ENCODE peak calls at places on chromosome 6, in seven cellular contexts. Y, Z, K, R, B, G and S are unnamed samples. For H3K9me3, the result is how much of the 10 kb centered on the place peaks cover.

GRCh38 chr6:158329531-158329930 is 17.3 kb downstream of the TULP4 start:
- DNase-seq in Y (no peak), Z (peak), K (no peak), R (no peak), B (peak), G (no peak), S (no peak)

GRCh38 chr6:90238663-90239542 is 57.7 kb downstream of the BACH2 start:
- DNase-seq in Y (no peak), Z (no peak), K (no peak), R (no peak), B (no peak), G (no peak), S (no peak)

GRCh38 chr6:164243949-164244348 is 829.4 kb downstream of the QKI start:
- DNase-seq in Y (no peak), Z (no peak), K (no peak), R (no peak), B (no peak), G (no peak), S (no peak)

GRCh38 chr6:113649276-113649675 is 207.9 kb upstream of the MARCKS start:
- DNase-seq in Y (no peak), Z (no peak), K (no peak), R (no peak), B (peak), G (no peak), S (no peak)

GRCh38 chr6:13354331-13355042 is 26.1 kb upstream of the TBC1D7 start:
- DNase-seq in Y (no peak), Z (peak), K (no peak), R (no peak), B (peak), G (no peak), S (no peak)

GRCh38 chr6:7086488-7086887 is 21.3 kb upstream of the RREB1 start:
- DNase-seq in Y (no peak), Z (peak), K (peak), R (peak), B (peak), G (no peak), S (no peak)

GRCh38 chr6:158817298-158818007 is 1.7 kb downstream of the EZR start:
- DNase-seq in Y (peak), Z (peak), K (peak), R (peak), B (peak), G (no peak), S (no peak)

GRCh38 chr6:53961679-53962370 is 149.4 kb upstream of the MLIP start:
- DNase-seq in Y (no peak), Z (peak), K (no peak), R (no peak), B (peak), G (no peak), S (no peak)

GRCh38 chr6:36120979-36121706 is 9.2 kb upstream of the MAPK13 start:
- DNase-seq in Y (peak), Z (peak), K (peak), R (peak), B (no peak), G (no peak), S (no peak)

GRCh38 chr6:51494342-51494741 is 593.1 kb downstream of the PKHD1 start:
- DNase-seq in Y (no peak), Z (no peak), K (no peak), R (no peak), B (no peak), G (no peak), S (no peak)

GRCh38 chr6:118054082-118054481 is 147.0 kb downstream of the SLC35F1 start:
- DNase-seq in Y (no peak), Z (no peak), K (no peak), R (no peak), B (no peak), G (no peak), S (no peak)

GRCh38 chr6:127180421-127180820 is 62.0 kb downstream of the RSPO3 start:
- DNase-seq in Y (no peak), Z (peak), K (no peak), R (no peak), B (peak), G (no peak), S (no peak)

GRCh38 chr6:169833258-169833794 is 81.9 kb downstream of the ERMARD start:
- DNase-seq in Y (no peak), Z (peak), K (no peak), R (no peak), B (no peak), G (no peak), S (no peak)

GRCh38 chr6:152543519-152543918 is 93.6 kb downstream of the SYNE1 start:
- DNase-seq in Y (no peak), Z (no peak), K (no peak), R (no peak), B (no peak), G (no peak), S (no peak)

GRCh38 chr6:17728551-17729222 is 22.0 kb upstream of the NUP153 start:
- DNase-seq in Y (no peak), Z (no peak), K (no peak), R (no peak), B (no peak), G (no peak), S (no peak)

GRCh38 chr6:44054635-44055559 is 72.4 kb downstream of the MRPL14 start:
- DNase-seq in Y (peak), Z (peak), K (peak), R (no peak), B (peak), G (no peak), S (no peak)

GRCh38 chr6:71043902-71044301 is 87.0 kb upstream of the B3GAT2 start:
- DNase-seq in Y (no peak), Z (peak), K (no peak), R (no peak), B (no peak), G (no peak), S (no peak)

GRCh38 chr6:119791746-119792145 is 442.2 kb upstream of the MAN1A1 start:
- DNase-seq in Y (no peak), Z (no peak), K (no peak), R (no peak), B (no peak), G (no peak), S (no peak)

GRCh38 chr6:81750201-81750600 is 2.3 kb downstream of the TENT5A start:
- DNase-seq in Y (no peak), Z (peak), K (no peak), R (no peak), B (no peak), G (no peak), S (no peak)

GRCh38 chr6:1722801-1723200 is 113.1 kb downstream of the FOXC1 start:
- DNase-seq in Y (no peak), Z (no peak), K (no peak), R (no peak), B (no peak), G (no peak), S (no peak)

GRCh38 chr6:79196908-79197307 is 37.6 kb downstream of the HMGN3 start:
- DNase-seq in Y (no peak), Z (no peak), K (no peak), R (no peak), B (no peak), G (no peak), S (no peak)

GRCh38 chr6:32945106-32945761 is 4.4 kb upstream of the HLA-DMB start:
- DNase-seq in Y (no peak), Z (peak), K (no peak), R (no peak), B (peak), G (no peak), S (no peak)

GRCh38 chr6:110800181-110800838 is 15.0 kb downstream of the CDK19 start:
- DNase-seq in Y (no peak), Z (no peak), K (no peak), R (no peak), B (no peak), G (no peak), S (no peak)
- H3K9me3 ChIP-seq in Y (under half), Z (under half), K (under half), R (under half), B (under half), G (under half), S (under half)

DNA sequence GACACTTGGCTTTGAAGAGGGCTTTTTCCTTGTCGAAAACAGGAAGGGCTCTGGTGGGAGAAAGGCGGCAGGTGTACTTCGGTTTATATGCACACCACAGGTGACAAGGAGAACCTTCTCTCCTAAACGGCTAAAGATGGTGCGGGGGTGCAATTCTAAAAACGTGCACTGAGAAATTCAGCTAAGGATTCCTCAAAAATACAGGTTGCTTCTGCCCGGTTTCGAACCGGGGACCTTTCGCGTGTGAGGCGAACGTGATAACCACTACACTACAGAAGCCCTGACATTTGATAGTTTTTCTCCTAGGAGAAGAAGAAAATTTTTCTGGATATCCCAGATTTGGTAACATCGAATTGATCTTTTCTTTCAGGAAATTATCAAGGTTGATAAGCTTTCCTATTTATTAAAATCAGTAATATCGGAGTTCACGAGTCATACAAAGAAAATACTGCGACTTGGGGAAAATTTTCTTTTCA is 32.0 kb downstream of the POM121L2 start:
- DNase-seq in Y (no peak), Z (peak), K (no peak), R (no peak), B (peak), G (no peak), S (no peak)
- H3K9me3 ChIP-seq in Y (under half), Z (under half), K (under half), R (under half), B (under half), G (under half), S (under half)

GRCh38 chr6:137162692-137163303 is 10.6 kb downstream of the IL22RA2 start:
- DNase-seq in Y (no peak), Z (no peak), K (no peak), R (no peak), B (no peak), G (no peak), S (no peak)
- H3K9me3 ChIP-seq in Y (under half), Z (under half), K (under half), R (under half), B (under half), G (under half), S (under half)

DNA sequence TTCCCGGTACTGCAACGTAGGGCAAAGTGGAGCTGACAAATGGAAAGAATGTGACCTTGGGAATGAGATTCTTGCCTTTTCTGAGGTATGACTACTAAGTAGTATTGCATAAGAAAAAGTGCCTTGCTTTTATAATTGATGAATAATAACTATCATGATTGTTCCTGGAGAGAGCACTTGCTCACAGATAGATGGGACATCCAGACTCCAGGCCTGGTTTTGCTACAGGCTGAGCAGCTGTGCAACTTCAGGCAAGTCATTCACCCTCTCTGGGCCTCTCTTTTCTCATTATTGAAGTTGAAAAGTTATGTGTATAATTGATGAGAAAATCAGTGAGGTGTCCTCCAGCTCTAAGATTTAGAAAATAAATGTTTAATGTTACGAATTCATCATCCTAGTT is 53.6 kb upstream of the MBOAT1 start:
- DNase-seq in Y (no peak), Z (peak), K (no peak), R (no peak), B (no peak), G (no peak), S (peak)
- H3K9me3 ChIP-seq in Y (under half), Z (under half), K (under half), R (under half), B (under half), G (under half), S (under half)